ENCODE peak calls at places on chromosome 16, in five cellular contexts. F is nephron progenitor cell, I is heart right ventricle, V is right atrium auricular region, N is natural killer cell. D is an unnamed sample.

GRCh38 chr16:30896203-30896889 is at the start of gene CTF1:
- DNase-seq in N (no peak), F (peak; percentile 76), V (peak; percentile 79), I (peak; percentile 83), D (peak; percentile 17)

GRCh38 chr16:88523381-88524159 is 46.6 kb upstream of the ZC3H18 start:
- DNase-seq in I (no peak), F (no peak), V (no peak), N (no peak), D (no peak)

GRCh38 chr16:89584768-89585549 is 9.4 kb downstream of the CPNE7 start:
- DNase-seq in I (no peak), V (no peak), N (no peak), F (no peak), D (no peak)

GRCh38 chr16:65120811-65121721 is 797 bp downstream of the CDH11 start:
- DNase-seq in I (peak; percentile 10), F (peak; percentile 51), N (no peak), V (no peak), D (peak; percentile 15)

GRCh38 chr16:56938664-56939513 is 6.9 kb downstream of the HERPUD1 start:
- DNase-seq in V (no peak), F (no peak), N (no peak), I (no peak), D (no peak)

GRCh38 chr16:12532871-12533610 is 270.6 kb downstream of the CPPED1 start:
- DNase-seq in N (peak; percentile 41), I (no peak), F (no peak), V (no peak), D (no peak)

GRCh38 chr16:79170565-79171242 is 429.8 kb downstream of the MAF start:
- DNase-seq in N (no peak), I (peak; percentile 12), V (no peak), F (no peak), D (no peak)

GRCh38 chr16:69223882-69224281 is 36.9 kb downstream of the SNTB2 start:
- DNase-seq in V (no peak), F (no peak), N (no peak), I (no peak), D (no peak)

GRCh38 chr16:56956756-56957155 is 5.0 kb upstream of the CETP start:
- DNase-seq in I (no peak), N (no peak), V (no peak), F (no peak), D (no peak)

GRCh38 chr16:28845173-28846079 is 722 bp downstream of the TUFM start:
- DNase-seq in I (no peak), V (no peak), F (no peak), N (no peak), D (peak; percentile 52)

GRCh38 chr16:19765860-19766553 is 47.9 kb downstream of the IQCK start:
- DNase-seq in V (no peak), N (no peak), I (peak; percentile 59), F (no peak), D (no peak)

GRCh38 chr16:31532120-31532519 is 4.4 kb downstream of the AHSP start:
- DNase-seq in V (no peak), N (no peak), F (no peak), I (no peak), D (no peak)

GRCh38 chr16:74305286-74305685 is 8.7 kb downstream of the PSMD7 start:
- DNase-seq in N (no peak), V (no peak), I (no peak), F (no peak), D (no peak)

GRCh38 chr16:77434022-77434364 is 841 bp downstream of the ADAMTS18 start:
- DNase-seq in F (no peak), V (no peak), I (no peak), N (no peak), D (no peak)

GRCh38 chr16:53803451-53803850 is 99.5 kb downstream of the FTO start:
- DNase-seq in F (no peak), V (no peak), N (no peak), I (no peak), D (no peak)

GRCh38 chr16:1091992-1092552 is 4.0 kb downstream of the C1QTNF8 start:
- DNase-seq in V (no peak), F (no peak), I (no peak), N (no peak), D (no peak)

GRCh38 chr16:73171380-73171779 is 123.5 kb upstream of the ZFHX3 start:
- DNase-seq in N (no peak), F (no peak), I (no peak), V (no peak), D (no peak)

GRCh38 chr16:5580772-5581171 is 483.2 kb upstream of the EEF2KMT start:
- DNase-seq in N (no peak), V (no peak), I (no peak), F (no peak), D (no peak)

GRCh38 chr16:19746561-19746960 is 28.5 kb downstream of the IQCK start:
- DNase-seq in V (no peak), I (no peak), F (no peak), N (no peak), D (no peak)

GRCh38 chr16:75919664-75920063 is 193.4 kb upstream of the CPHXL start:
- DNase-seq in N (no peak), V (no peak), I (no peak), F (no peak), D (no peak)

GRCh38 chr16:25747160-25747758 is 55.5 kb downstream of the HS3ST4 start:
- DNase-seq in I (no peak), F (peak; percentile 89), N (no peak), V (no peak), D (no peak)

GRCh38 chr16:85759631-85760419 is 8.9 kb upstream of the C16orf74 start:
- DNase-seq in I (no peak), V (no peak), N (no peak), F (no peak), D (peak; percentile 70)

GRCh38 chr16:84826558-84826941 is 6.8 kb downstream of the CRISPLD2 start:
- DNase-seq in V (no peak), I (no peak), N (no peak), F (no peak), D (no peak)

GRCh38 chr16:2912330-2913199 is 834 bp downstream of the FLYWCH1 start:
- DNase-seq in I (peak; percentile 27), F (peak; percentile 51), V (peak; percentile 60), N (peak; percentile 38), D (peak; percentile 43)

DNA sequence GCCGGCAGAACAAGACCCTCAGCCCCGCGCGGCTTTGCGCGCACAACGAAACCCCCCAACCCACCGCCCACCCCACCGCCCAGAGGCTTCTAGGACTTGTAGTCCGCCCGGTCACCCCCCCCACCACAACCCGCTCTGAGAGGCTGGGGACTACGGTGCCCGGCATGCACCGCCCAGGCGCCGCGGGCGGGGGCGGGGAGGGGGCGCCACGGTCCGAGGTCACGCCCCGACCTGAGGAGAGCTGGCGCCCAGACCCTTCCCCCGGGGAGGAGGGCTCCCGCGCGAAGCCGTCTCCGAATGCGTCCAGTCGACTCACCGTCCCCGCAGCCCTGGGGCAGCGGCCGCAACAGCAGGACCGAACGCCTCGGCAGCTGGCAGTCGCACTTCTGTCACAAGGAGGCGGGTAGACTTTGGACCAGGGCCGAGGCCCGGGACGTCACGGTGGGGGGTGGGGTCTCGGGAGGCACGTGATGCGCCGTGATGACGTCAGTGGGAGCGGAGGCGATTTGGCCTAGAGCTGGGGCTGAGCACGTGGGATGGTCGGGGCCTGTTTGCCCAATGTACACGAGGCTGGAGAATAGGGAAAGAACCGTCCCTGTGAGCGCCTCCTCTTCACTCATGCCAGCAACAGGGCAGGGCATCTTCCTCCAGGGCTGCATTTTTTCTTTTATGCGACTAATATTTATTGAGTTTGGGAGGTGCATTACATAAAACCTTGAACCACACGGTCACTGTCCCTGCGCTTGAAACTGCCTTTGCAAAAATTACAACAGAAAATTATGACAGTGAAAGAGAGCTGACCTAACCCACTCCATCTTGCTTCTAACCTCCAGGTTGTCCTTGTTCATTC is at the start of gene CDIP1:
- DNase-seq in F (peak; percentile 89), V (peak; percentile 99), I (peak; percentile 97), N (peak; percentile 92), D (peak; percentile 95)
- TF ChIP-seq CTCF in F (no peak), V (no peak), I (peak; percentile 18), N (no peak), D (no peak)

GRCh38 chr16:8935989-8936388 is 27.7 kb downstream of the USP7 start:
- DNase-seq in F (no peak), N (no peak), V (no peak), I (no peak), D (no peak)
- TF ChIP-seq CTCF in F (no peak), N (no peak), V (no peak), I (no peak), D (peak; percentile 30)

GRCh38 chr16:46687486-46687885 is 1.5 kb downstream of the VPS35 start:
- DNase-seq in V (no peak), F (no peak), N (no peak), I (no peak), D (no peak)
- TF ChIP-seq CTCF in V (no peak), F (no peak), N (no peak), I (no peak), D (no peak)

DNA sequence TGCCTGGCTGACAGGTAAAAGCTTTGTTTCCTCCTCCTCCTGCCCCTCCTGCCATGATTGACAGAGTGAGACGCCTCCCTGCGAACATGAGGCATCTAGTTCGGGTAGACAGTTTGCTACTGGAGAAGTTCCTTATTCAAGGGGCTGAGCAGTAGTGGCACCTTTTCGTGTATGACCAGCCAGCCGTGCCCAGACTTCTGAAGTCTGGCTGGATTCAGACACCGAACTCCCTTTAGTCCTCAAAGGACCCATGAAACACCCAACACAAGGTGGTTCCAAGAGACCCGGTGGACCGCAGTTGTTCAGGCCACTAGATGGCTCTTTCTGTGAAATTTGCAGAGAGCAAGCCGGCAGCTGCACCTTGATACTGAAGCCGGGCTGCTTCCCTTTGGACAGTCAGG is 192.8 kb downstream of the XYLT1 start:
- DNase-seq in N (no peak), I (peak; percentile 21), F (peak; percentile 27), V (no peak), D (peak; percentile 31)
- TF ChIP-seq CTCF in N (no peak), I (peak; percentile 47), F (peak; percentile 20), V (no peak), D (peak; percentile 71)

GRCh38 chr16:67013823-67014640 is 14.9 kb upstream of the CBFB start:
- DNase-seq in N (peak; percentile 47), I (peak; percentile 84), F (peak; percentile 87), V (peak; percentile 76), D (peak; percentile 71)
- TF ChIP-seq CTCF in N (peak; percentile 23), I (peak; percentile 37), F (no peak), V (peak; percentile 27), D (peak; percentile 23)